ENCODE peak calls at places on chromosomes 12 and 14, in five cellular contexts. U, A, W, T and G are unnamed samples.

GRCh38 chr14:23094666-23095195 is at the start of gene ACIN1:
- DNase-seq in U (peak), A (peak), W (peak), T (peak), G (peak)

GRCh38 chr14:69685217-69685616 is 73.8 kb downstream of the SUSD6 start:
- DNase-seq in U (peak), A (no peak), W (peak), T (no peak), G (no peak)

GRCh38 chr12:111451649-111452129 is 46.0 kb downstream of the SH2B3 start:
- DNase-seq in U (peak), A (peak), W (peak), T (peak), G (no peak)

GRCh38 chr14:76687611-76688372 is 73.5 kb upstream of the VASH1 start:
- DNase-seq in U (no peak), A (no peak), W (no peak), T (peak), G (no peak)

GRCh38 chr12:108854453-108855283 is 2.7 kb downstream of the SSH1 start:
- DNase-seq in U (peak), A (no peak), W (peak), T (no peak), G (peak)

GRCh38 chr12:29051221-29051620 is 97.9 kb upstream of the FAR2 start:
- DNase-seq in U (peak), A (no peak), W (no peak), T (no peak), G (no peak)

GRCh38 chr12:72273499-72273837 is 1.3 kb downstream of the TRHDE start:
- DNase-seq in U (no peak), A (no peak), W (no peak), T (no peak), G (no peak)

GRCh38 chr12:127162307-127162706 is 1104.7 kb upstream of the TMEM132C start:
- DNase-seq in U (no peak), A (no peak), W (peak), T (no peak), G (no peak)

GRCh38 chr12:19409376-19409775 is 29.9 kb upstream of the AEBP2 start:
- DNase-seq in U (no peak), A (no peak), W (no peak), T (no peak), G (no peak)

GRCh38 chr14:67971627-67972625 is 152.3 kb downstream of the RAD51B start:
- DNase-seq in U (peak), A (peak), W (no peak), T (no peak), G (no peak)

GRCh38 chr14:83976223-83976770 is 1553.6 kb upstream of the FLRT2 start:
- DNase-seq in U (no peak), A (no peak), W (no peak), T (no peak), G (no peak)

GRCh38 chr14:64260418-64260817 is 33.8 kb downstream of the ESR2 start:
- DNase-seq in U (no peak), A (no peak), W (no peak), T (no peak), G (no peak)

GRCh38 chr14:33618361-33619095 is 332.3 kb downstream of the EGLN3 start:
- DNase-seq in U (no peak), A (no peak), W (peak), T (no peak), G (no peak)

GRCh38 chr14:104800600-104801283 is at the start of gene ZBTB42:
- DNase-seq in U (peak), A (peak), W (peak), T (peak), G (no peak)

GRCh38 chr12:12282761-12283160 is 15.9 kb upstream of the LRP6 start:
- DNase-seq in U (peak), A (no peak), W (no peak), T (no peak), G (no peak)

GRCh38 chr14:24941719-24942118 is 108.2 kb downstream of the STXBP6 start:
- DNase-seq in U (no peak), A (no peak), W (no peak), T (no peak), G (no peak)

GRCh38 chr12:58920102-58920955 is at the start of gene LRIG3:
- DNase-seq in U (peak), A (peak), W (peak), T (peak), G (no peak)

GRCh38 chr12:21379218-21379617 is 6.5 kb downstream of the IAPP start:
- DNase-seq in U (no peak), A (no peak), W (no peak), T (no peak), G (no peak)

GRCh38 chr12:127670294-127670693 is 596.7 kb upstream of the TMEM132C start:
- DNase-seq in U (no peak), A (no peak), W (no peak), T (no peak), G (no peak)

GRCh38 chr12:121673013-121673441 is 3.6 kb upstream of the MORN3 start:
- DNase-seq in U (no peak), A (peak), W (no peak), T (no peak), G (no peak)

GRCh38 chr12:126554599-126554998 is 1489.4 kb downstream of the AACS start:
- DNase-seq in U (no peak), A (no peak), W (no peak), T (no peak), G (no peak)

GRCh38 chr14:51473808-51474207 is 177.9 kb upstream of the FRMD6 start:
- DNase-seq in U (peak), A (no peak), W (no peak), T (no peak), G (no peak)

GRCh38 chr14:100554082-100554677 is 33.0 kb downstream of the BEGAIN start:
- DNase-seq in U (no peak), A (no peak), W (peak), T (no peak), G (no peak)

GRCh38 chr12:51961834-51962233 is 10.3 kb downstream of the ACVR1B start:
- DNase-seq in U (no peak), A (no peak), W (no peak), T (peak), G (no peak)

GRCh38 chr12:9880532-9880931 is 757 bp upstream of the KLRF2 start:
- DNase-seq in U (no peak), A (no peak), W (no peak), T (no peak), G (no peak)
- TF ChIP-seq MXI1 in U (no peak), A (no peak), W (no peak), T (no peak), G (no peak)

DNA sequence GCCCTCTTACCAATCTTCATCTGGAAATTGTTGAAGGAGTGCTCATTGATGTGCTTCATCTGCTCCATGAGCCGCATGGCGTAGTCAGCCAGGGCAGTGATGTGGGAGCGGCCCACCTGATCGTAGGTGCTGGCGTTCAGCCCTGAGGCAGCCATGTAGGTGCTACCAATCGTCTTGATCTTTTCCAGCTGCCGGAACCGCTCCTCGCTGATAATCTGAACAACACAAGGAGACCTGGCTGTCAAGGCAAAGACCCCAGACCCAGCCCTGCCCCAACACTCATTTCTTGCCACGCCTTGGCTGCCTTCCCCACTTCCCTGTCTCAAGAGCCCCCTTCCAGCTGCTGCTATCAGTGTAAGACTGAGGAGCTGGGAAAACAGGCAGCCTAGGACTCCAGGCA is 18.1 kb downstream of the ADCY6 start:
- DNase-seq in U (no peak), A (no peak), W (no peak), T (no peak), G (no peak)
- TF ChIP-seq MXI1 in U (no peak), A (no peak), W (no peak), T (no peak), G (no peak)

GRCh38 chr12:92828565-92828964 is 100.5 kb downstream of the EEA1 start:
- DNase-seq in U (no peak), A (no peak), W (no peak), T (no peak), G (no peak)

GRCh38 chr12:92827836-92828431 is 101.2 kb downstream of the EEA1 start:
- DNase-seq in U (peak), A (peak), W (peak), T (peak), G (peak)

GRCh38 chr12:92829683-92830282 is 99.3 kb downstream of the EEA1 start:
- DNase-seq in U (no peak), A (no peak), W (no peak), T (no peak), G (no peak)
- TF ChIP-seq MXI1 in U (no peak), A (no peak), W (no peak), T (no peak), G (no peak)

GRCh38 chr12:128930591-128930990 is 77.3 kb downstream of the GLT1D1 start:
- DNase-seq in U (no peak), A (no peak), W (no peak), T (no peak), G (no peak)
- TF ChIP-seq MXI1 in U (no peak), A (no peak), W (no peak), T (no peak), G (no peak)

DNA sequence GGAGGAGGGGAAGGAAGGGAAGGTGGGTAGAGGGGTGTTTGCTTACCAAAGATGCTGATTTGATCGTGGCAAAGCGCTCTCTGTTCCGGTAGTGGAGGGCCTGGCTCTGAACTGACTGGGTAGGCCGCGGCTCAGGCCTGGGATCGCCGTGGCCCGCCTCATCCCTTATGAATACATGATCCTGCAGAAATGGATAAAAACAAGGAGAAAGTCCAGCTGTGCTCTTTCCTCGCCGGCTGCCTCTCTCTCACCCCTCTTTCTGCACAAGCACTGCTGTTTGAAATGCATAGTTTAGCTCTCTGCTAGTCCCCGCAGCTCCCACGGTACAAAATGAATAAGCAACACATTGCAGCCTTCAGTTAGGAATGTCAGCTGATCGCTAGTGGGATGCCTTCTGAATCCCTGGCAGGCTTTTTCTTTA is 53.8 kb downstream of the PEBP1 start:
- DNase-seq in U (peak), A (peak), W (no peak), T (no peak), G (no peak)
- TF ChIP-seq MXI1 in U (peak), A (no peak), W (no peak), T (no peak), G (no peak)

GRCh38 chr14:21092147-21093011 is 6.1 kb downstream of the ZNF219 start:
- DNase-seq in U (peak), A (peak), W (peak), T (peak), G (no peak)
- TF ChIP-seq MXI1 in U (peak), A (no peak), W (no peak), T (peak), G (peak)